ENCODE peak calls at places on chromosomes 2 and 18, in four cellular contexts. O is IMR-90, H is stomach, C is transverse colon. B is an unnamed sample.

GRCh38 chr2:240538031-240538780 is 19.6 kb downstream of the ANKMY1 start:
- DNase-seq in C (no peak), H (no peak), O (no peak), B (no peak)

GRCh38 chr2:145764631-145765030 is 1244.7 kb upstream of the ZEB2 start:
- DNase-seq in C (no peak), H (no peak), O (no peak), B (no peak)

GRCh38 chr18:25454270-25454659 is 102.3 kb upstream of the ZNF521 start:
- DNase-seq in O (no peak), H (no peak), C (no peak), B (no peak)

GRCh38 chr2:134819334-134819733 is 19.1 kb upstream of the ACMSD start:
- DNase-seq in O (peak), H (no peak), C (no peak), B (no peak)

GRCh38 chr2:25851740-25852503 is 26.4 kb downstream of the ASXL2 start:
- DNase-seq in H (no peak), O (peak), C (no peak), B (no peak)

GRCh38 chr2:67616749-67617148 is 219.6 kb downstream of the ETAA1 start:
- DNase-seq in C (no peak), H (no peak), O (peak), B (peak)

GRCh38 chr2:23083963-23084362 is 301.0 kb upstream of the KLHL29 start:
- DNase-seq in O (no peak), C (no peak), H (no peak), B (no peak)

GRCh38 chr2:224069172-224069571 is 30.1 kb upstream of the SERPINE2 start:
- DNase-seq in O (no peak), H (no peak), C (no peak), B (no peak)

GRCh38 chr18:66193394-66193793 is 410.5 kb downstream of the CDH19 start:
- DNase-seq in O (no peak), C (no peak), H (no peak), B (no peak)

GRCh38 chr2:201218780-201219179 is 35.8 kb downstream of the CASP10 start:
- DNase-seq in C (peak), O (peak), H (no peak), B (no peak)

GRCh38 chr18:652131-652530 is 5.3 kb upstream of the TYMS start:
- DNase-seq in O (no peak), C (no peak), H (no peak), B (no peak)

GRCh38 chr2:23691576-23691975 is 235.3 kb downstream of the ATAD2B start:
- DNase-seq in H (no peak), O (no peak), C (no peak), B (no peak)

GRCh38 chr2:231687133-231687852 is 21.0 kb upstream of the PTMA start:
- DNase-seq in O (no peak), H (peak), C (peak), B (no peak)

GRCh38 chr2:6826081-6826913 is 39.4 kb downstream of the CMPK2 start:
- DNase-seq in C (peak), O (peak), H (peak), B (no peak)

GRCh38 chr18:26458526-26459232 is 89.7 kb downstream of the KCTD1 start:
- DNase-seq in O (peak), H (no peak), C (no peak), B (no peak)

GRCh38 chr18:48098538-48098937 is 168.1 kb upstream of the SMAD2 start:
- DNase-seq in C (no peak), O (no peak), H (no peak), B (no peak)

GRCh38 chr18:73901589-73901988 is 246.0 kb downstream of the FBXO15 start:
- DNase-seq in H (no peak), O (no peak), C (no peak), B (no peak)

GRCh38 chr18:77108001-77108692 is 24.4 kb downstream of the MBP start:
- DNase-seq in O (peak), H (no peak), C (peak), B (peak)

GRCh38 chr2:68837861-68838341 is 33.3 kb downstream of the BMP10 start:
- DNase-seq in C (no peak), O (peak), H (no peak), B (no peak)

GRCh38 chr2:68438455-68439303 is 28.4 kb downstream of the FBXO48 start:
- DNase-seq in O (no peak), H (no peak), C (no peak), B (no peak)

GRCh38 chr2:36366491-36367120 is 11.0 kb downstream of the CRIM1 start:
- DNase-seq in H (no peak), C (no peak), O (no peak), B (no peak)

GRCh38 chr18:77650799-77651385 is 401.2 kb downstream of the GALR1 start:
- DNase-seq in O (no peak), H (peak), C (peak), B (peak)

GRCh38 chr2:239227661-239228371 is 173.0 kb downstream of the HDAC4 start:
- DNase-seq in H (peak), O (peak), C (no peak), B (no peak)

GRCh38 chr2:8004250-8004681 is 677.6 kb upstream of the ID2 start:
- DNase-seq in C (peak), H (no peak), O (peak), B (peak)

GRCh38 chr2:127220102-127220806 is at the start of gene CYP27C1:
- DNase-seq in O (no peak), H (no peak), C (no peak), B (no peak)

GRCh38 chr2:231177156-231178007 is 21.0 kb upstream of the ARMC9 start:
- DNase-seq in H (no peak), C (no peak), O (no peak), B (no peak)

GRCh38 chr2:160377204-160377995 is 116.2 kb downstream of the RBMS1 start:
- DNase-seq in H (no peak), O (peak), C (no peak), B (no peak)

GRCh38 chr18:7164610-7165009 is 47.0 kb upstream of the LAMA1 start:
- DNase-seq in H (no peak), O (peak), C (no peak), B (no peak)

GRCh38 chr2:71944183-71944550 is 203.5 kb downstream of the CYP26B1 start:
- DNase-seq in H (no peak), C (no peak), O (no peak), B (no peak)

GRCh38 chr2:7867858-7868257 is 814.0 kb upstream of the ID2 start:
- DNase-seq in O (no peak), H (no peak), C (no peak), B (no peak)

GRCh38 chr2:83744830-83745229 is 714.2 kb downstream of the SUCLG1 start:
- DNase-seq in C (no peak), H (no peak), O (no peak), B (no peak)

GRCh38 chr2:12934181-12934756 is 217.5 kb downstream of the TRIB2 start:
- DNase-seq in O (no peak), C (no peak), H (no peak), B (no peak)

GRCh38 chr18:74775239-74775638 is 177.6 kb downstream of the ZNF407 start:
- DNase-seq in O (peak), H (no peak), C (no peak), B (no peak)

GRCh38 chr18:28432350-28432749 is 255.4 kb upstream of the CDH2 start:
- DNase-seq in C (no peak), H (no peak), O (no peak), B (no peak)

GRCh38 chr18:10477121-10477862 is 22.9 kb downstream of the APCDD1 start:
- DNase-seq in O (no peak), H (no peak), C (no peak), B (no peak)

GRCh38 chr2:24301599-24301998 is 58.7 kb downstream of the ITSN2 start:
- DNase-seq in H (no peak), O (no peak), C (no peak), B (no peak)

GRCh38 chr2:8602809-8603208 is 79.0 kb upstream of the ID2 start:
- DNase-seq in H (no peak), C (no peak), O (no peak), B (no peak)

GRCh38 chr18:56306793-56307192 is 331.6 kb downstream of the TXNL1 start:
- DNase-seq in C (no peak), H (no peak), O (no peak), B (no peak)

GRCh38 chr2:152544626-152545025 is 172.6 kb downstream of the PRPF40A start:
- DNase-seq in O (no peak), C (no peak), H (no peak), B (no peak)

GRCh38 chr2:152543717-152544116 is 173.5 kb downstream of the PRPF40A start:
- DNase-seq in H (no peak), O (no peak), C (no peak), B (no peak)

GRCh38 chr2:152541712-152542111 is 175.5 kb downstream of the PRPF40A start:
- DNase-seq in C (no peak), O (no peak), H (no peak), B (no peak)

GRCh38 chr2:152542344-152542994 is 174.8 kb downstream of the PRPF40A start:
- DNase-seq in O (no peak), H (no peak), C (no peak), B (no peak)

DNA sequence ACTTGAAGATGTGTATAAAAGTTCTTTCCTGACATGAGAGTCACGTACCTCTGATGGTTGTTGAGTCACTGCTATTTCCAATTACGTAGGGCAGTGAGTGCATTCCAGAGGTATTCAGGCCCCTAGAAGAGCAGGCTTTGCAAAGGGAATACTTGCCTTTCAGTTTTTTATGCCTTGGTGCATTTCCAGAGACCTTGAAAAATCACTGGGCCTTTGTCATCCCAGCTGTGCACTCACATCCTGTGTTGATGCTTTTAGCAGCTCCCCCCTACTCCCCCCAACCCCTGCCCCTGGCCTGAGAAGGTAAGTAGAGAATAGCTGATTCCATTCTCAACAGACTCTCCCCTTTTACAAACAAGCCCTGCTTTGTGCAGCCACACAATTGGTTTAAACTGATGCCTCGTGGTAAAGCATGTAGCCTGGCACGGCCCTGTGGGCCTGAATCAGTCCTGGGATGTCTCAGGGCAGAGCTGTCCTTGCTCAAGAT is 174.2 kb downstream of the PRPF40A start:
- DNase-seq in O (peak), C (no peak), H (no peak), B (peak)
- H3K27ac ChIP-seq in O (peak), C (peak), H (peak), B (no peak)

DNA sequence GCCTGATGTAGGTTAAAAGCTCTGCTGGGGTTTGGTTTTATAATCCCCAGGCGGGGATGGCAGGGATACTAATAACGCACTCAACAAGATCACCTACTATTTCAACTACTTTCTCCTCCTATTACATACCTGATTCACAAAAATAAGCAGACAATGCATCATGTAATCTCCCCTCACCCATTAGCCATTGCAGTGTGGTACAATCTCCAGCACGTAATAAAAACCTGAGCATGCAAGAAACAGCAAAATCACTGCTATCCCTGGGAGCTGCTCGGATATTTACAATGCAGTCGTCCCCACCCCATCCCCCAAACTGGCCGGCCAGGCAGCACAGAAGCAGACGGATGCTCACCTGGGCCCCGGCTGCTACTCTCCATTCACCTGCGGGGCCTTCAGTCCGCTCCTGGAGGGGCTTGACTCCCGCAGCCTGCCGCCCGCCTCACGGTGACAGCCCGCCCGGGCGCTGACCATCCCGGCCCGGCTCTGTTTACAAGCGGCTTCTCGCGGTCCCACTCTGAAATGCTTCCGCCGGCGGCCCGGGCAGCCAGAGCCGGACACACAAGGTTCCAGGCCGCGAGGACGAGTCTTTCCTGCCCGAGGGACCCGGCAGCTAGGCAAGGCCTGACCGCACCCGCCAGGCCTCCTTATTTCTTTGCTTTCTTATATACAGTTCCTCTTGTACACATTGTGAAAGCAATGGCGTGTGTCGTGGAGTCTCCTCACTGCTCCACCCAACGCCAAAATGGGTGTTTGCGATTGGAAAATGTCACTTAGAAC is at the start of gene PLEKHM3:
- DNase-seq in H (peak), C (peak), O (peak), B (peak)
- TF ChIP-seq POLR2A in H (no peak), C (peak), O (no peak), B (peak)

DNA sequence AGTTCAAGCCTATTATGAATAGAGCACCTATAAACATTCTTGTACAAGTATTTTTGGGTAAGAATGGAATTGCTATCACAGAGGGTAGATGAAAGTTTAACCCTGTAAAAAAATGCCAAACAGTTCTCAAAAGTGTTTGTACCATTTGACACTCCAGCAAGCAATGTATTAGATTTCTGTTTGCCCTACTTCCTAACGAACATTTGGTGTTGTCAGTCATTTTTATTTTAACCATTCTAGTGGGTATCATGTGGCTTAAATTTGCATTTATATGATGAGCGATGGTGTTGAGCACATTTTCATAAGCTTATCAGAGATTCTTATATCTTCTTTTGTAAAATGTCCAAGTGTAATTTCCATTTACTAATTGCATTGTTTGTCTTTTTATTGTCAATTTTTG is 608.2 kb upstream of the ACVR2A start:
- DNase-seq in O (no peak), C (no peak), H (no peak), B (no peak)
- H3K27ac ChIP-seq in O (no peak), C (no peak), H (no peak), B (no peak)

GRCh38 chr2:85549826-85550225 is 10.9 kb downstream of the MAT2A start:
- DNase-seq in C (no peak), H (no peak), O (peak), B (no peak)

GRCh38 chr2:85547089-85547858 is 8.3 kb downstream of the MAT2A start:
- DNase-seq in C (no peak), H (no peak), O (no peak), B (no peak)

GRCh38 chr2:85549095-85549494 is 10.1 kb downstream of the MAT2A start:
- DNase-seq in O (no peak), C (no peak), H (no peak), B (no peak)

GRCh38 chr2:85547859-85548607 is 9.1 kb downstream of the MAT2A start:
- DNase-seq in C (no peak), H (no peak), O (peak), B (no peak)

DNA sequence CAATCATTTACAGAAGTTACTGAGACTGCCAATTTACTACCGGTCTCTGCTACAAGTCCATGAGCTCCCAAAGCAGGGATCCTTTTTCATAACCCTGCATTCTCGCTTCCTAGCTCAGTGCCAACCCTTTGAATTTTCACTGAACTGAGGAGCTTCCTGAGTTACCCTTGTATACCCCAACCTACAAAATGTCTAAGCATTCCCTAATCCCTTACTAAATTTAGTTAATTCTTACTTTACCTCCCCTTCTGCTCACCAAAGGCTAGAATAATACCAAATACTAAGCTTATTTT is 9.6 kb downstream of the MAT2A start:
- DNase-seq in O (no peak), H (no peak), C (no peak), B (no peak)
- TF ChIP-seq POLR2A in O (no peak), H (no peak), C (no peak), B (no peak)

GRCh38 chr2:55865095-55865835 is 58.3 kb downstream of the EFEMP1 start:
- DNase-seq in C (no peak), H (no peak), O (peak), B (no peak)

GRCh38 chr2:55864351-55865084 is 59.1 kb downstream of the EFEMP1 start:
- DNase-seq in H (no peak), C (no peak), O (no peak), B (no peak)

GRCh38 chr2:55871637-55872036 is 51.9 kb downstream of the EFEMP1 start:
- DNase-seq in H (no peak), C (no peak), O (no peak), B (no peak)

GRCh38 chr2:55874338-55874737 is 49.2 kb downstream of the EFEMP1 start:
- DNase-seq in H (no peak), C (no peak), O (no peak), B (no peak)

GRCh38 chr2:55869637-55870325 is 53.8 kb downstream of the EFEMP1 start:
- DNase-seq in H (no peak), O (peak), C (no peak), B (no peak)
- H3K27ac ChIP-seq in H (no peak), O (peak), C (no peak), B (no peak)

DNA sequence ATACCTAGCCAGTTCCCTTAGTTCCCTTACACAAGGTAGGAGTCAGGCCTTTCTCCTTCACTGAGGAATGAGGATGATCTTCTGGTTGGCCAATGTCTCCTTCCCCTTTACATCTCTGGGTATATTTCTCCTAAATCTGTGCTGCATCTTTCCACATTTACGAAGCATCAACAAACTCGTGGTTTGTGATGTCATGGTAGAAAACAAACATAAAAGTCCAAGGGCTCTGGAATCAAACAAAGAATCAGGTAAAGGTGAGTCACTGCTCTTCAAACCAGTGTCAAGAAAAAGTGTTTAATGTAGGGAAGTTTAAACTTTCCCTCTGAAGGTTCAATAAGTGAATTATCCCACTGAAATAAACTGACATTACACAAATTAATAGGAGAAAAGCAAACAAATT is 122.9 kb downstream of the METTL8 start:
- DNase-seq in H (no peak), C (no peak), O (no peak), B (no peak)
- TF ChIP-seq POLR2A in H (no peak), C (no peak), O (no peak), B (no peak)

B was measured in ovary.